ENCODE peak calls at places on chromosomes 6 and 20, in four cellular contexts. One of them, this sample, is unnamed.

GRCh38 chr6:30483677-30484279 is 5.5 kb upstream of the HLA-E start:
- DNase-seq in HFFc6: peak
- DNase-seq in fibroblast of pulmonary artery: peak
- DNase-seq in transverse colon: no peak
- DNase-seq in this sample: no peak

GRCh38 chr6:7918403-7918802 is 7.8 kb upstream of the TXNDC5 start:
- DNase-seq in transverse colon: no peak
- DNase-seq in fibroblast of pulmonary artery: no peak
- DNase-seq in HFFc6: no peak
- DNase-seq in this sample: no peak

GRCh38 chr6:129206761-129207330 is 323.9 kb downstream of the LAMA2 start:
- DNase-seq in transverse colon: no peak
- DNase-seq in fibroblast of pulmonary artery: no peak
- DNase-seq in HFFc6: no peak
- DNase-seq in this sample: no peak

GRCh38 chr6:9511157-9511556 is 903.7 kb downstream of the TFAP2A start:
- DNase-seq in transverse colon: no peak
- DNase-seq in HFFc6: no peak
- DNase-seq in fibroblast of pulmonary artery: no peak
- DNase-seq in this sample: no peak

GRCh38 chr20:59439243-59439642 is 138.8 kb downstream of the EDN3 start:
- DNase-seq in transverse colon: no peak
- DNase-seq in fibroblast of pulmonary artery: no peak
- DNase-seq in HFFc6: no peak
- DNase-seq in this sample: no peak

GRCh38 chr6:90144928-90145520 is 151.6 kb downstream of the BACH2 start:
- DNase-seq in HFFc6: no peak
- DNase-seq in fibroblast of pulmonary artery: no peak
- DNase-seq in transverse colon: no peak
- DNase-seq in this sample: no peak

GRCh38 chr6:100467144-100468012 is 2.7 kb upstream of the SIM1 start:
- DNase-seq in fibroblast of pulmonary artery: no peak
- DNase-seq in transverse colon: no peak
- DNase-seq in HFFc6: no peak
- DNase-seq in this sample: no peak

GRCh38 chr6:19086480-19086879 is 699.3 kb downstream of the RNF144B start:
- DNase-seq in fibroblast of pulmonary artery: no peak
- DNase-seq in transverse colon: no peak
- DNase-seq in HFFc6: no peak
- DNase-seq in this sample: no peak

GRCh38 chr6:39823187-39823815 is 31.1 kb downstream of the DAAM2 start:
- DNase-seq in transverse colon: peak
- DNase-seq in HFFc6: no peak
- DNase-seq in fibroblast of pulmonary artery: no peak
- DNase-seq in this sample: no peak

GRCh38 chr20:419556-420168 is 11.6 kb downstream of the RBCK1 start:
- DNase-seq in transverse colon: peak
- DNase-seq in HFFc6: no peak
- DNase-seq in fibroblast of pulmonary artery: no peak
- DNase-seq in this sample: no peak

GRCh38 chr20:37235065-37235464 is 26.5 kb downstream of the GHRH start:
- DNase-seq in transverse colon: no peak
- DNase-seq in fibroblast of pulmonary artery: no peak
- DNase-seq in HFFc6: no peak
- DNase-seq in this sample: no peak

GRCh38 chr6:74752303-74752702 is 453.6 kb downstream of the COL12A1 start:
- DNase-seq in fibroblast of pulmonary artery: peak
- DNase-seq in transverse colon: no peak
- DNase-seq in HFFc6: no peak
- DNase-seq in this sample: no peak
- TF ChIP-seq CTCF in fibroblast of pulmonary artery: no peak
- TF ChIP-seq CTCF in transverse colon: no peak
- TF ChIP-seq CTCF in HFFc6: no peak
- TF ChIP-seq CTCF in this sample: no peak

GRCh38 chr20:21527908-21528307 is 14.0 kb upstream of the NKX2-2 start:
- DNase-seq in transverse colon: no peak
- DNase-seq in fibroblast of pulmonary artery: no peak
- DNase-seq in HFFc6: no peak
- DNase-seq in this sample: no peak

GRCh38 chr20:21528870-21529269 is 15.0 kb upstream of the NKX2-2 start:
- DNase-seq in transverse colon: no peak
- DNase-seq in fibroblast of pulmonary artery: no peak
- DNase-seq in HFFc6: no peak
- DNase-seq in this sample: no peak

GRCh38 chr20:21526776-21527175 is 12.9 kb upstream of the NKX2-2 start:
- DNase-seq in transverse colon: no peak
- DNase-seq in fibroblast of pulmonary artery: no peak
- DNase-seq in HFFc6: no peak
- DNase-seq in this sample: no peak

GRCh38 chr20:21534453-21534852 is 20.6 kb upstream of the NKX2-2 start:
- DNase-seq in HFFc6: no peak
- DNase-seq in transverse colon: no peak
- DNase-seq in fibroblast of pulmonary artery: no peak
- DNase-seq in this sample: no peak

DNA sequence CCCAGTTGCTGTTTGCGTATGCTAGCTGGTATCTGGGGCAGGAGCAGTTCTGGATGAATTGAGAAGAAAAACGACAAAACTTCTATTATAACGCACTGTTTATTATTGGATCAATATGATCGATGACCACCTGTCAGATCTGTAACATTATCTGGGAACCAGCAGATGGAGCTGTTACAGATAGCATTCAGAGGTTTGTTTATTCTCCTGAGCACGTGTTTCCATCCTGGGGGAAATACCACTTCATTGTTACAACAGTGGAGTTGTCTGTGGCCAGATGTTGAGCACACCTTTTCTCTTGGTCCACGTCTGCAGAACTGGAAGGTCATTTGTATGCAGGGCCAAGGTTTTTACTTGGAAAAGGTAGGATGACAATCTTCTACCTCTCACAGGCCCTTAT is 16.0 kb upstream of the NKX2-2 start:
- DNase-seq in fibroblast of pulmonary artery: no peak
- DNase-seq in HFFc6: no peak
- DNase-seq in transverse colon: no peak
- DNase-seq in this sample: no peak
- TF ChIP-seq CTCF in fibroblast of pulmonary artery: peak
- TF ChIP-seq CTCF in HFFc6: peak
- TF ChIP-seq CTCF in transverse colon: no peak
- TF ChIP-seq CTCF in this sample: peak

GRCh38 chr20:62624325-62624690 is 18.0 kb upstream of the SLCO4A1 start:
- DNase-seq in transverse colon: peak
- DNase-seq in fibroblast of pulmonary artery: no peak
- DNase-seq in HFFc6: no peak
- DNase-seq in this sample: no peak
- TF ChIP-seq CTCF in transverse colon: peak
- TF ChIP-seq CTCF in fibroblast of pulmonary artery: no peak
- TF ChIP-seq CTCF in HFFc6: no peak
- TF ChIP-seq CTCF in this sample: no peak

GRCh38 chr6:103895136-103895535 is 964.6 kb downstream of the HACE1 start:
- DNase-seq in HFFc6: no peak
- DNase-seq in transverse colon: no peak
- DNase-seq in fibroblast of pulmonary artery: no peak
- DNase-seq in this sample: no peak
- TF ChIP-seq CTCF in HFFc6: no peak
- TF ChIP-seq CTCF in transverse colon: no peak
- TF ChIP-seq CTCF in fibroblast of pulmonary artery: no peak
- TF ChIP-seq CTCF in this sample: no peak

DNA sequence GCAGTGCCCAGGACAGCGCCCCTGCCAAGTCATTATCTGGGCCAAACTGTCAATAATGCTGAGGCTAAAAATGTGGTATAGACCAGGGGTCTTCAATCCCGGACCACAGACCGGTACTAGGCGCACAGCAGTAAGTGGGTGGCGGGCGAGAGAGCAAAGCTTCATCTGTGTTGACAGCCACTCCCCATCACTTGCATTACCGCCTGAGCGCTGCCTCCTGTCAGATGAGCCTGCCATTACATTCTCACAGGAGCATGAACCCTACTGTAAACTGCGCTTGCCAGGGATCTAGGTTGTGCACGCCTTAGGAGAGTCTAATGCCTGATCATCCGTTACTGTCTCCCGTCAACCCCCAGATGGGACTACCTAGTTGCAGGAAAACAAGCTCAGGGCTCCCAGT is 91.0 kb downstream of the NFATC2 start:
- DNase-seq in HFFc6: no peak
- DNase-seq in transverse colon: no peak
- DNase-seq in fibroblast of pulmonary artery: no peak
- DNase-seq in this sample: no peak
- TF ChIP-seq CTCF in HFFc6: peak
- TF ChIP-seq CTCF in transverse colon: no peak
- TF ChIP-seq CTCF in fibroblast of pulmonary artery: no peak
- TF ChIP-seq CTCF in this sample: no peak

GRCh38 chr6:13357551-13358075 is 29.3 kb upstream of the TBC1D7 start:
- DNase-seq in HFFc6: no peak
- DNase-seq in transverse colon: no peak
- DNase-seq in fibroblast of pulmonary artery: peak
- DNase-seq in this sample: no peak
- TF ChIP-seq CTCF in HFFc6: no peak
- TF ChIP-seq CTCF in transverse colon: no peak
- TF ChIP-seq CTCF in fibroblast of pulmonary artery: peak
- TF ChIP-seq CTCF in this sample: no peak

GRCh38 chr20:56957737-56958553 is 308.5 kb downstream of the BMP7 start:
- DNase-seq in transverse colon: no peak
- DNase-seq in fibroblast of pulmonary artery: no peak
- DNase-seq in HFFc6: no peak
- DNase-seq in this sample: peak
- TF ChIP-seq CTCF in transverse colon: no peak
- TF ChIP-seq CTCF in fibroblast of pulmonary artery: no peak
- TF ChIP-seq CTCF in HFFc6: no peak
- TF ChIP-seq CTCF in this sample: peak

DNA sequence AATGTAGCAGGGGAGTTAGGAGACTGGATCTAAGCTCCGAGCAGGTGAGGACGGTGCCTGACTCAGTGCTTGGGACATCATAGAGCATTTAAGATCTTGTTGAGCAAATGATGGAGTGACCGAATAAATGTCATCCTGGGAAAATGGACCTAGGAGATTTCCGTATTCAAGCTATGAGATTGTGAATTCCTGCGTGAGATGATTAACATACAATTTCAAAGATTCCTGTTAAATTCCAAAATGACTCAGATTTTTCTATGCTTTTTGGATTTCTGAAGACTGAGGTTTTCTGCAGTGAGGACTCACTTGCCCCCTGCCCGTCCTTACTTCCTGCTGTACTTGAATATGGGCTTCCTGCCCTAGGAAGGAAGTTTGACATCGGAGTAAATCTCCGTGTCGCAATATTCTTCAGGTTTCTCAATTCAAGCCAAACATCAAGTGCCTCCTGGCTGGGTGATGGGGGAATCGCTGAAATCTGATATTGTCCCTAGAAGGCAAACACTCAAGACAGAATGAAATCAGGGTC is 5.2 kb downstream of the SYTL3 start:
- DNase-seq in transverse colon: no peak
- DNase-seq in HFFc6: peak
- DNase-seq in fibroblast of pulmonary artery: peak
- DNase-seq in this sample: no peak
- TF ChIP-seq CTCF in transverse colon: no peak
- TF ChIP-seq CTCF in HFFc6: peak
- TF ChIP-seq CTCF in fibroblast of pulmonary artery: no peak
- TF ChIP-seq CTCF in this sample: no peak

DNA sequence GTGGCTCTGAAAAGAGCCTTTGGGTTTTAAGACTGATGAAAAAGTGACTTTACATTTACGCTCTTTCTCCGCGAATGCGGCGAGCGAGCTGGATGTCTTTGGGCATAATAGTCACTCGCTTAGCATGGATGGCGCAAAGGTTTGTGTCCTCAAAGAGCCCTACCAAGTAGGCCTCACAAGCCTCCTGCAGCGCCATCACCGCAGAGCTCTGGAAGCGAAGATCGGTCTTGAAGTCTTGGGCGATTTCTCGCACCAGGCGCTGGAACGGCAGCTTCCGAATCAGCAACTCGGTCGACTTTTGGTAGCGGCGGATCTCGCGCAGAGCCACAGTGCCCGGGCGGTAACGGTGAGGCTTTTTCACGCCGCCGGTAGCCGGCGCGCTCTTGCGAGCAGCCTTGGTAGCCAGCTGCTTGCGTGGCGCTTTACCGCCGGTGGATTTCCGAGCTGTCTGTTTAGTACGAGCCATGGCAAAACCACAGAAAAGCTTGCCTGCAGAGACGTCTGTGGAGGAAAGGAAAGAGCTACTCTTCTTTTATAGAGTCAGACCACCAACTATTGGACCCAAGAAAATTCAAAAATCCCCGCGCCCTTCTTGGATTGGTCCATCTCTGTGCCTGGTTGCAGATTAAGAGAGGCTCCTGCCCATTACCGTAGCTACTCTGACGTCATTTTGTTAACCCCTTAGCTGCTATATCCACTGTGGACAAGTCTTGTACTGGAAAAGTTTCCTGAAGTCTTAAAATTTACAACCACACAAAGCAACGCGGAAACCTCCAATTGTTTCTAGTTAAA is 55.4 kb upstream of the HFE start:
- DNase-seq in HFFc6: peak
- DNase-seq in transverse colon: peak
- DNase-seq in fibroblast of pulmonary artery: peak
- DNase-seq in this sample: peak
- TF ChIP-seq CTCF in HFFc6: peak
- TF ChIP-seq CTCF in transverse colon: no peak
- TF ChIP-seq CTCF in fibroblast of pulmonary artery: peak
- TF ChIP-seq CTCF in this sample: no peak

This sample was measured in glutamatergic neuron.